ENCODE peak calls at places on chromosomes 16 and 17, in seven cellular contexts. J is thyroid gland, K is body of pancreas, H is uterus, V is breast epithelium, X is GM12878, U is transverse colon. N is an unnamed sample.
A peak's percentile ranks its signal among the peaks of the same experiment; 100 is the strongest.

GRCh38 chr16:12208341-12209035 is 232.0 kb downstream of the SNX29 start:
- DNase-seq in K (no peak), U (no peak), X (no peak), J (no peak), H (no peak), V (no peak), N (no peak)

GRCh38 chr16:19415461-19415860 is 2.2 kb upstream of the TMC5 start:
- DNase-seq in X (no peak), H (no peak), K (peak; percentile 22), U (peak; percentile 60), V (no peak), J (peak; percentile 75), N (no peak)

GRCh38 chr16:80092686-80093085 is 448.1 kb upstream of the DYNLRB2 start:
- DNase-seq in H (no peak), V (no peak), K (no peak), U (no peak), J (no peak), X (no peak), N (no peak)

GRCh38 chr16:60074378-60074777 is 1340.3 kb upstream of the GOT2 start:
- DNase-seq in K (no peak), U (no peak), J (no peak), V (no peak), H (no peak), X (no peak), N (no peak)

GRCh38 chr16:72785886-72786285 is 262.0 kb downstream of the ZFHX3 start:
- DNase-seq in K (no peak), H (no peak), X (no peak), V (no peak), J (no peak), U (no peak), N (no peak)

GRCh38 chr17:77840156-77840555 is 118.3 kb upstream of the TNRC6C start:
- DNase-seq in H (no peak), U (peak; percentile 13), J (no peak), X (no peak), V (no peak), K (peak; percentile 27), N (no peak)

GRCh38 chr17:68255731-68256538 is 8.1 kb downstream of the AMZ2 start:
- DNase-seq in K (no peak), V (no peak), X (no peak), U (no peak), J (no peak), H (no peak), N (no peak)

GRCh38 chr17:82384051-82384729 is 12.6 kb downstream of the UTS2R start:
- DNase-seq in H (no peak), J (no peak), V (no peak), U (no peak), K (no peak), X (no peak), N (no peak)

GRCh38 chr17:2138318-2138717 is 83.4 kb downstream of the HIC1 start:
- DNase-seq in X (peak; percentile 60), V (no peak), U (peak; percentile 45), H (no peak), K (no peak), J (peak; percentile 53), N (no peak)

GRCh38 chr17:82400830-82401229 is 17.3 kb upstream of the HEXD start:
- DNase-seq in J (no peak), U (peak; percentile 67), H (no peak), V (no peak), X (no peak), K (no peak), N (no peak)

GRCh38 chr17:72634621-72635020 is 457.9 kb downstream of the SLC39A11 start:
- DNase-seq in X (no peak), U (peak; percentile 65), J (no peak), K (no peak), H (no peak), V (no peak), N (no peak)

GRCh38 chr17:33013596-33014375 is 22.1 kb downstream of the SPACA3 start:
- DNase-seq in U (no peak), V (no peak), H (no peak), J (no peak), X (no peak), K (no peak), N (no peak)

GRCh38 chr17:49556183-49556943 is 19.3 kb upstream of the NXPH3 start:
- DNase-seq in J (peak; percentile 77), V (peak; percentile 73), K (peak; percentile 75), X (no peak), U (peak; percentile 79), H (peak; percentile 75), N (peak; percentile 85)

GRCh38 chr16:57358527-57359095 is at the start of gene CCL22:
- DNase-seq in K (no peak), J (no peak), V (no peak), X (peak; percentile 45), H (no peak), U (no peak), N (peak; percentile 50)

GRCh38 chr17:79715318-79716182 is 15.2 kb upstream of the ENPP7 start:
- DNase-seq in V (no peak), U (peak; percentile 55), H (no peak), K (peak; percentile 32), X (no peak), J (no peak), N (no peak)

GRCh38 chr17:72726936-72727335 is 365.6 kb downstream of the SLC39A11 start:
- DNase-seq in X (peak; percentile 61), J (no peak), V (no peak), H (no peak), U (peak; percentile 11), K (no peak), N (no peak)

GRCh38 chr16:79437764-79438728 is 162.5 kb downstream of the MAF start:
- DNase-seq in V (peak; percentile 75), X (no peak), H (no peak), K (peak; percentile 26), J (no peak), U (no peak), N (no peak)

DNA sequence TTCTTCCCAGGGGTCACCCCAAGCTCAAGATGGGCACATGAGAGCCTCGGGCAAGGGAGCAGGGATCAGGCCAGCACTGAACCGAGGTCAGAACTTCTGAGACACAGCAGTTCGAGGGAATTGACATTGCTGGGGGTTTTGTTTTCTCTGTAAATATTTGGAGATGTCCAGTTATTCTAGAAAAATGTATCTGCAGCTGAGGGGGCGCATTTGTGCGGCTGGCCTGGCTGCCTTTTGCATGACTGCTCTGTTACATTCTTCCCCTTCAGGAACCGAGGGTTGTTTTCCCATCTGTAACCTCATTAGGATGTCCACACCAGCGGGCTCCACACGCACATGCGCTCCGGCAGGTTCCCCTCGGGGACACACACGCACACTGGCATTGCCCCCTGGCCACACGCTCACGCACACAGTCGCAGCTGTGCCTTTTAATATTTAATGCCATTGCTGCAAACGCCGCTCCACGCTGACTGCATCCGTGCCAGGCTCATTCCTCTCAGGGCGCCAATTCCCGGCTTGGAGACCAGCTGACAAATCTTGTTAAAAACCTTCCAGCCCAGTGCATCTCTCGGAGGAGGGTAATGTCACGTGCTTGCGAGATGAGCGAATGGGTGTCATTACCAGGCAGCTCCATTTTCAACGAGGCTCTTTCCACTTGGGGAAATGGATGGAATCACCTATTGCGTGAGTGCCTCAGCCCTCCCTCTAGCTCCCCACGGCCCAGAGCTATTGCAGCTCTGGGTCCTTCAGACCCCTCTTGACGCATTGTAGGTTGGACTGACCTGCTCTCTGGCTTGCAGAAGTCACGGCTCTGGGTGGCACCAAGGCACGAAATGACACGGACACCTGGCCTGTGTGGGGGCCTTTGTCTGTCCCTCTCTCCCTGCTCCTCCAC is 13.2 kb downstream of the CCR7 start:
- DNase-seq in X (no peak), H (peak; percentile 63), U (peak; percentile 21), K (peak; percentile 36), J (peak; percentile 45), V (peak; percentile 57), N (peak; percentile 83)
- TF ChIP-seq POLR2A in X (peak; percentile 82), H (no peak), U (no peak), K (no peak), J (no peak), V (no peak), N (no peak)

GRCh38 chr17:31511583-31511982 is 120.1 kb downstream of the RAB11FIP4 start:
- DNase-seq in J (no peak), X (no peak), U (no peak), H (no peak), V (no peak), K (no peak), N (no peak)
- H3K27ac ChIP-seq in J (no peak overlapping the region), X (no peak overlapping the region), U (no peak overlapping the region), H (no peak overlapping the region), V (no peak overlapping the region), K (no peak overlapping the region), N (no peak overlapping the region)

DNA sequence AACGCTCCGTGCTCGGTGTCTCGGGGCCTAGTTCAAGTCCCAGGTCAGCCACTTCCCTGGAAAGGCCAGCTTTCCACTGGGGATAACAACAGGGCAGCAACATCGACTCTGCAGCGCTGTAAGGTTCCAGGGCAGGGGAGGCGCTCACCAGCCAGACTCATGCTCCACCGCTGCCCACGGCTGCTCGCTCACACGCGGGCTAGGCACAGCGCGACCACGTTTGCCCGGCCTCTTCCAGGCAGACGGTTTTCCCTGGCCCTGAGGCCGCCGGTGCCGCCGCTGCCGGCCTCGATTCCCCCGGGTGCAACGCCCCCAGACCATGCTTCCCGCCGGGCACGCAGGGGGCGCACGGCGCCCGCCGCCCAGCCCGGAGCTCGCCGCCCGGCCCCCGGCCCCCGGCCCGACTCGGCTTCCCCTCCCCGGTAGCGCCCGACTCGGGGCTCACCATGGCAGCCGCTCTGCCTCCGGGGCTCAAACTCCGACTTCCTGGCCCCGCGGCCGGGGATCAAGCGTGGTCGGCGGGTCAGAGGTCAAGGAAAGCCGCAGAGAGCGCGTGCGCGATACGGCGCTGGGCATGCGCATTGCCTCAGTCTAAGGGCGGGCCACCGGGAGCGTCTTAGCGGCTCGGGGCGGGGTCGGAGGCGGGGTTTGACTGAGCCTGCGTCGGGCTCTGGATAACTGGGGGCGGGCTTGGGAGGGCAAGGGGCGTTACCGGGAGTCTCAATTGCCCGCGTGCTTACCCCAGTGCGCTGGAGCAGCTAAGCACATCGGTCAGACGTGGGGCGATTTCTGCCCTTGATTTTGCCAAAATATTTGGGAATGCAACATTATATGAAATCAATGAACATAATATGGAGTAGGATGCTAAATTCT is at the start of gene PAM16:
- DNase-seq in V (peak; percentile 90), U (peak; percentile 99), H (peak; percentile 97), J (peak; percentile 98), K (peak; percentile 97), X (peak; percentile 88), N (peak; percentile 98)
- TF ChIP-seq POLR2A in V (no peak), U (peak; percentile 49), H (no peak), J (no peak), K (no peak), X (peak; percentile 88), N (peak; percentile 37)

DNA sequence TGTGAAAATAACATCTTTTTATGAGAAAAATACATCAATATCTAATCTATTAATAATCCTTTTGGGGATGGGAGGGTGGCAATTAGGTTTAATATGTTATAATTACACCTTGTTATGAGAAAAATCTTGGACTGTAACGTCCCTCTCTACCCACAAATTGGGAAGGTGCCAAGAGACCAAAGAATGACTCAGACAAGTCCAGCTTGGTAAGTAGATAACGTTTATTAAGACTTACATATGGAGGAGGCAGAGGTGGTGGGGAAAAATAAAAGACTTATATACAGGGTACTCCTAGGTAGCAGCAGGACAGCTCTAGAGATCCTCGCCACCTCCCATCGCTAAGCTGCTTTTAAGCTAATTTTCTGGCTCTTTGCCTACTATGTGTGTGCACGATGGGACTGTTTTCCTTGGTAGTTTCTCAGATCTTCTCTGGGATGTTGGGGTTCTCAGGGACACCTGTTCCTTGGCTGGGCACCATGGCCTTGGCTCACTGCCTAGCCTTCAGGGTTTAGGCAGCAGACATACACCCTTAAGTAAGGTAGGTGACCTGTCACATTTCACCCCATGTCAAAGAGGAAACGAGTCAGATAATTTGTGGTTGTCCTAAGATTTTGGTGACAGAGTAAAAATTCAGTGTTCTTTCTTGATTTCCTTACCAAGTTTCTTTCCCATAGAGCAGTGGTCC is 31.5 kb downstream of the RBL2 start:
- DNase-seq in V (no peak), K (peak; percentile 47), X (no peak), J (no peak), U (no peak), H (no peak), N (no peak)
- H3K27ac ChIP-seq in V (no peak overlapping the region), K (no peak overlapping the region), X (no peak overlapping the region), J (no peak overlapping the region), U (no peak overlapping the region), H (no peak overlapping the region), N (no peak overlapping the region)